ENCODE peak calls at places on chromosomes 1 and 21, in five cellular contexts. One of them, this sample, is unnamed.

GRCh38 chr1:209889077-209889418 is 49.0 kb upstream of the SYT14 start:
- DNase-seq in CD8-positive, alpha-beta T cell: no peak
- DNase-seq in colonic mucosa: no peak
- DNase-seq in heart left ventricle: no peak
- DNase-seq in left lung: peak; percentile 75
- DNase-seq in this sample: no peak

GRCh38 chr21:35511298-35512162 is 462.4 kb upstream of the RUNX1 start:
- DNase-seq in CD8-positive, alpha-beta T cell: no peak
- DNase-seq in colonic mucosa: no peak
- DNase-seq in heart left ventricle: no peak
- DNase-seq in left lung: no peak
- DNase-seq in this sample: no peak

GRCh38 chr1:110293601-110294104 is 45.5 kb upstream of the RBM15 start:
- DNase-seq in CD8-positive, alpha-beta T cell: no peak
- DNase-seq in colonic mucosa: no peak
- DNase-seq in heart left ventricle: no peak
- DNase-seq in left lung: no peak
- DNase-seq in this sample: no peak

GRCh38 chr1:47996406-47997226 is 569 bp downstream of the TRABD2B start:
- DNase-seq in CD8-positive, alpha-beta T cell: no peak
- DNase-seq in colonic mucosa: no peak
- DNase-seq in heart left ventricle: peak; percentile 39
- DNase-seq in left lung: peak; percentile 78
- DNase-seq in this sample: peak; percentile 50

GRCh38 chr1:3481836-3482589 is 27.5 kb downstream of the ARHGEF16 start:
- DNase-seq in CD8-positive, alpha-beta T cell: no peak
- DNase-seq in colonic mucosa: no peak
- DNase-seq in heart left ventricle: no peak
- DNase-seq in left lung: no peak
- DNase-seq in this sample: no peak

GRCh38 chr1:14220324-14220723 is 378.2 kb upstream of the KAZN start:
- DNase-seq in CD8-positive, alpha-beta T cell: no peak
- DNase-seq in colonic mucosa: no peak
- DNase-seq in heart left ventricle: no peak
- DNase-seq in left lung: no peak
- DNase-seq in this sample: no peak

GRCh38 chr1:24203404-24203803 is 16.3 kb upstream of the IFNLR1 start:
- DNase-seq in CD8-positive, alpha-beta T cell: no peak
- DNase-seq in colonic mucosa: no peak
- DNase-seq in heart left ventricle: no peak
- DNase-seq in left lung: no peak
- DNase-seq in this sample: no peak

GRCh38 chr21:16945580-16945979 is 567.3 kb upstream of the CXADR start:
- DNase-seq in CD8-positive, alpha-beta T cell: no peak
- DNase-seq in colonic mucosa: no peak
- DNase-seq in heart left ventricle: no peak
- DNase-seq in left lung: no peak
- DNase-seq in this sample: no peak

GRCh38 chr1:51249445-51249844 is 13.4 kb downstream of the RNF11 start:
- DNase-seq in CD8-positive, alpha-beta T cell: no peak
- DNase-seq in colonic mucosa: no peak
- DNase-seq in heart left ventricle: no peak
- DNase-seq in left lung: no peak
- DNase-seq in this sample: no peak
- H3K4me1 ChIP-seq in CD8-positive, alpha-beta T cell: peaks cover 6% of the 10 kb centered on the region
- H3K4me1 ChIP-seq in colonic mucosa: peaks cover 5% of the 10 kb centered on the region
- H3K4me1 ChIP-seq in heart left ventricle: peaks cover 34% of the 10 kb centered on the region
- H3K4me1 ChIP-seq in left lung: peaks cover 53% of the 10 kb centered on the region
- H3K4me1 ChIP-seq in this sample: peaks cover 21% of the 10 kb centered on the region

DNA sequence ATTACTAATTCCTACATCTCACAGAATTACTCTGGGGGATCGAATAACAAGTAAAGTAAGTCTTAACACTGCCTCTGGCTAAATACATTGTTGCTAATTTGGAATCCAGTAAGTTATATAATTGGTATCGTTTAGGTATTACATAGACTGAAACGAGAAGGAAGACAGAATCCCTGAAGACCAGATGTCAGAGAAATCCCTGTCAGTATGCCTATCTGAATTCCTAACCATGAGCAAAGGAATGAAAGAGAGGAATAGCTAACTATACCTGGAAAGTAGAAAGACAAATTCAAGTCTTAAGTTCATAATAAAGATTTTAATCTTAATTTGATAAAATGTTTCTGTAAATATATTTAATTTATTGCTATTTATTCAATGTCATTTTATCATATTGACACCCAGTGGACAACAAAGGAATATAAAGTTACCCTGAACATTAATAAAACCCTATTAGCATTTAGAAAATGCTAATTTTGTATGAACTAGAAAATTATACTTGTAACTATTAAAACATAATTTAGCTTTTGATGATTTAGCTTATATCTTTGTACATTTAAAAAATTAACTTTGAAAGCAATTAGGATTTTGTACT is 11.4 kb downstream of the DEPDC1 start:
- DNase-seq in CD8-positive, alpha-beta T cell: no peak
- DNase-seq in colonic mucosa: no peak
- DNase-seq in heart left ventricle: no peak
- DNase-seq in left lung: no peak
- DNase-seq in this sample: no peak
- TF ChIP-seq CTCF in CD8-positive, alpha-beta T cell: no peak
- TF ChIP-seq CTCF in colonic mucosa: no peak
- TF ChIP-seq CTCF in heart left ventricle: no peak
- TF ChIP-seq CTCF in left lung: no peak
- TF ChIP-seq CTCF in this sample: no peak

DNA sequence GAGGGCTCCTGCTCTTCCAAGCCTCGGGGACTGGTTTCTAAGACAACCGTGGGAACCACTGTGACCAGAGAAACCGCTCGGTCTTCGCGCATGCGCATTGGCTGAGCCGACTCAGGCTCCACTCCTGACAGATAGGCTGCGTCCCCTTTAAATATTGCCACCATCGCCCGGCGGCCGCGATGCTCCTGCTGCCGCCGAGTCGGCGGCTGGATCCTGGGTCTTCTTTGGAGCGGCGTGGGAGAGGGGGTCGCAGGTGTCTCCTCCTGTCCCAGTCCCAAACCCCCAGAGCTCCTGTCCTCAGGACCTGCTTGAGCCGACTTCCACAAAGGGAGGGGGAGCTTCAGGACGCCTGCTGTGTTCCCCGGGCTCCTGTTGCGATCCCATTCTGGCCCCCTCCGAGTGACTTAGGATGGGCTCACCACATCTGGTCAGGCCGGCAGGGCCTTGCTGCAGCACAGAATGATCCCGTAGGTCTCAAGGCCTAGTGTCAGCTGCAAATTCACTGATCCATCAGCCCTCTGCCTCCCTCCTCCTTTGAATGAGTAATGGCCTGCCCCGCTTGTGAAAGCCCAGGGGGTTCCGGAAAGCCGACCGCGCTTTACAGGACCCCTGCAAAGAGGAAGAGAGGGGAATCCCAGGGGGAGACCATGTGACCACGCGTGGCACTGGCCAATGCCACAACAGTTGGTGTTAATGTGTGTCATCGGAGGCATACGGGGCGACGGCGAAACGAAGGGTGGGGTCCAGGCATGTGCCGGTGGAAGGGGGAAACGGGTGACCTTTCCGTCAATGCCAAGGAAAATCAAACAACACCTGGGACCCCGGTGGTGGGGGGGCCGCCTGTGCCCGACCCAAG is 683.2 kb upstream of the TPTE start:
- DNase-seq in CD8-positive, alpha-beta T cell: no peak
- DNase-seq in colonic mucosa: no peak
- DNase-seq in heart left ventricle: no peak
- DNase-seq in left lung: peak; percentile 88
- DNase-seq in this sample: no peak
- H3K4me1 ChIP-seq in CD8-positive, alpha-beta T cell: no peaks in the 10 kb centered on the region
- H3K4me1 ChIP-seq in colonic mucosa: no peaks in the 10 kb centered on the region
- H3K4me1 ChIP-seq in heart left ventricle: no peaks in the 10 kb centered on the region
- H3K4me1 ChIP-seq in left lung: no peaks in the 10 kb centered on the region
- H3K4me1 ChIP-seq in this sample: no peaks in the 10 kb centered on the region

DNA sequence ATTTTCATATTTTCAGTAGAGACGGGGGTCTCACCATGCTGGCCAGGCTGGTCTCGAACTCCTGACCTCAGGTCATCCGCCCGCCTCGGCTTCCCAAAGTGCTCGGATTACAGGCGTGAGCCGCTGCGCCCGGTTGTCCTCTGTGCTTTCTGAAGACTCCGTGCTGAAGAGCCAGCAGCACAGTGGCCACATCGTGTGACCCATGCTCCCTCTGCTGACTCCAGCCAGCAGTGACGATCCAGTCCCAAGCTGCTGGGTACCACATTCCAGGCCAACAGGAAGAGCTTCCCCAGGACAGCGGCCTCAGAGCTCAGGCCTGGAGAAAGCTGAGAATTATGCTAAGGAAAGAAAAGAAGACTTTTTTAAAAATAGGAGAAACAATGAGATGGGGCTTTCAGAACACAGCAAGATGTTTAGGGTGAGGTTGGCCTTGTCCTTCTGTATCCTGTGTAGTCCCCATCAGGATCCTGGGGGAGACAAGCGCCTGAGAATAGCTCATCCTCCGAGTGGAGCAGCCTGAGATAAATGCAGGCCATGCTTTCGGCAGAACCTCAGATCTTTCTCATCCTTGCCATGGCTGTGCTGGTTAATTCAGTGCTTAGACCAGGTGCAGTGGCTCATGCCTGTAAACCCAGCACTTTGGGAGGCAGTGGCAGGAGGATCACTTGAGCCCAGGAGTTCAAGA is 207.1 kb downstream of the SLC35F3 start:
- DNase-seq in CD8-positive, alpha-beta T cell: no peak
- DNase-seq in colonic mucosa: no peak
- DNase-seq in heart left ventricle: peak; percentile 39
- DNase-seq in left lung: peak; percentile 74
- DNase-seq in this sample: no peak
- TF ChIP-seq CTCF in CD8-positive, alpha-beta T cell: no peak
- TF ChIP-seq CTCF in colonic mucosa: no peak
- TF ChIP-seq CTCF in heart left ventricle: peak; percentile 32
- TF ChIP-seq CTCF in left lung: no peak
- TF ChIP-seq CTCF in this sample: no peak

GRCh38 chr1:205301220-205301821 is 20.2 kb downstream of the NUAK2 start:
- DNase-seq in CD8-positive, alpha-beta T cell: no peak
- DNase-seq in colonic mucosa: no peak
- DNase-seq in heart left ventricle: no peak
- DNase-seq in left lung: peak; percentile 91
- DNase-seq in this sample: peak; percentile 96

GRCh38 chr1:205304046-205304694 is 17.4 kb downstream of the NUAK2 start:
- DNase-seq in CD8-positive, alpha-beta T cell: no peak
- DNase-seq in colonic mucosa: no peak
- DNase-seq in heart left ventricle: no peak
- DNase-seq in left lung: no peak
- DNase-seq in this sample: no peak

GRCh38 chr1:205300149-205300548 is 21.4 kb downstream of the NUAK2 start:
- DNase-seq in CD8-positive, alpha-beta T cell: no peak
- DNase-seq in colonic mucosa: no peak
- DNase-seq in heart left ventricle: no peak
- DNase-seq in left lung: no peak
- DNase-seq in this sample: no peak

GRCh38 chr1:205303247-205303888 is 18.2 kb downstream of the NUAK2 start:
- DNase-seq in CD8-positive, alpha-beta T cell: no peak
- DNase-seq in colonic mucosa: no peak
- DNase-seq in heart left ventricle: no peak
- DNase-seq in left lung: no peak
- DNase-seq in this sample: no peak

DNA sequence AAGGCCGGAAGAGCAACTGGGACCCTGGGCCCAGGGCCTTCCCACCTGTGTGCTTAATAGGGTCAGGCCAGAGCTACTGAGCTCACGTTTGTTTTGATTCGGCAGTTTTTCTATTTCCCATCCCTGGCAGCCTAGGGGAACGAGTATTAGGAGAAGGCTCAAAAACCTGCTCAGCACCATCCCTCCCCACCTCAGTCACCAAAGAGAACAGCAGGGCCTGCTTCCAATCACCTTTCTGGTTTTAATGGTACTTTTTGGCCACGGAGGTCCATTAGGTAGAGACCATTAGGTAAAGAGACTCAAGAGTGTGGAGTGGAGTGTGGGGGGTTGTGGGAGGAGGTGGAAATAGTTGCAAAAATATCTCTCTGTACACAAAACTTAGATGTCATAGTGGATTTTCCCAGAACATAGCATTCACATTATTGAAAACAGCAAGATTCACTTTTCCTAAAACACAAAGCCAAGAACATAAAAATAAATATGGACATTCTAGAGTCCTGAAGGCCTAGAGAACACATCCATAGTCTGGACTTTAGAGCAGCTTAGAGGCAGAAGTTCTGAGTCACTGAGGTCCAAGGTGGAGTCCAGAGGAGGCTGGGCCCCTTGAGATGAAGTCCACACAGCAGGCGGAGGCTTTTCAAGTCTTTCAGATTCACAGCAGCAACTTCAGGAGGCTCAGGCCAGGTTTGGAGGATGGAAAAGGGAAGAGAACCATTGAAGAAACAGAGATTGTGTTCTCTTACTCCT is 19.5 kb downstream of the NUAK2 start:
- DNase-seq in CD8-positive, alpha-beta T cell: no peak
- DNase-seq in colonic mucosa: no peak
- DNase-seq in heart left ventricle: no peak
- DNase-seq in left lung: no peak
- DNase-seq in this sample: no peak
- H3K4me1 ChIP-seq in CD8-positive, alpha-beta T cell: peaks cover 28% of the 10 kb centered on the region
- H3K4me1 ChIP-seq in colonic mucosa: peaks cover 6% of the 10 kb centered on the region
- H3K4me1 ChIP-seq in heart left ventricle: no peaks in the 10 kb centered on the region
- H3K4me1 ChIP-seq in left lung: peaks cover 14% of the 10 kb centered on the region
- H3K4me1 ChIP-seq in this sample: peaks cover 19% of the 10 kb centered on the region

GRCh38 chr1:182771187-182771984 is 18.2 kb upstream of the NPL start:
- DNase-seq in CD8-positive, alpha-beta T cell: no peak
- DNase-seq in colonic mucosa: no peak
- DNase-seq in heart left ventricle: no peak
- DNase-seq in left lung: no peak
- DNase-seq in this sample: no peak
- TF ChIP-seq CTCF in CD8-positive, alpha-beta T cell: no peak
- TF ChIP-seq CTCF in colonic mucosa: no peak
- TF ChIP-seq CTCF in heart left ventricle: no peak
- TF ChIP-seq CTCF in left lung: no peak
- TF ChIP-seq CTCF in this sample: no peak

This sample was measured in pancreas.